ENCODE peak calls at places on chromosomes 12 and 14, in five cellular contexts. R, K, W, F and T are unnamed samples.

GRCh38 chr12:69623970-69624369 is 13.3 kb upstream of the LRRC10 start:
- DNase-seq in R (peak), K (no peak), W (no peak), F (no peak), T (no peak)

GRCh38 chr14:58106446-58106845 is 45.6 kb downstream of the ARMH4 start:
- DNase-seq in R (no peak), K (no peak), W (no peak), F (no peak), T (no peak)

GRCh38 chr12:98513379-98514318 is 1.7 kb upstream of the TMPO start:
- DNase-seq in R (no peak), K (no peak), W (no peak), F (no peak), T (no peak)

GRCh38 chr12:49068879-49069506 is 786 bp downstream of the RHEBL1 start:
- DNase-seq in R (no peak), K (no peak), W (no peak), F (no peak), T (no peak)

GRCh38 chr14:104181761-104182530 is 43.6 kb downstream of the KIF26A start:
- DNase-seq in R (no peak), K (no peak), W (no peak), F (no peak), T (no peak)

GRCh38 chr12:15225136-15225535 is 3.9 kb upstream of the RERG start:
- DNase-seq in R (no peak), K (no peak), W (no peak), F (no peak), T (no peak)

GRCh38 chr12:34398706-34399630 is 376.7 kb downstream of the ALG10 start:
- DNase-seq in R (peak), K (peak), W (no peak), F (no peak), T (no peak)

GRCh38 chr12:122459211-122459610 is 36.7 kb upstream of the CLIP1 start:
- DNase-seq in R (no peak), K (no peak), W (no peak), F (no peak), T (no peak)

GRCh38 chr12:49874142-49874897 is 29.4 kb downstream of the FAIM2 start:
- DNase-seq in R (no peak), K (no peak), W (no peak), F (no peak), T (no peak)

GRCh38 chr12:130714591-130715149 is 1.4 kb downstream of the RIMBP2 start:
- DNase-seq in R (no peak), K (no peak), W (no peak), F (no peak), T (no peak)

GRCh38 chr12:52494100-52494499 is 1.0 kb upstream of the KRT6A start:
- DNase-seq in R (no peak), K (no peak), W (no peak), F (no peak), T (no peak)

GRCh38 chr12:107396991-107397390 is 288.6 kb upstream of the PWP1 start:
- DNase-seq in R (no peak), K (no peak), W (no peak), F (no peak), T (no peak)

GRCh38 chr14:54815531-54815930 is 87.1 kb downstream of the GCH1 start:
- DNase-seq in R (no peak), K (no peak), W (no peak), F (no peak), T (no peak)

GRCh38 chr14:63632932-63633514 is 8.6 kb downstream of the WDR89 start:
- DNase-seq in R (no peak), K (no peak), W (no peak), F (no peak), T (no peak)

GRCh38 chr14:22226381-22226780 is 362.6 kb downstream of the DAD1 start:
- DNase-seq in R (no peak), K (no peak), W (no peak), F (no peak), T (no peak)

GRCh38 chr14:89922549-89922907 is 32.0 kb downstream of the EFCAB11 start:
- DNase-seq in R (no peak), K (no peak), W (no peak), F (no peak), T (no peak)

GRCh38 chr12:111792155-111792876 is 25.6 kb downstream of the ALDH2 start:
- DNase-seq in R (peak), K (no peak), W (no peak), F (no peak), T (no peak)

GRCh38 chr14:64510825-64511679 is 6.5 kb downstream of the ZBTB1 start:
- DNase-seq in R (no peak), K (peak), W (peak), F (peak), T (peak)

GRCh38 chr12:85424581-85425348 is 144.7 kb downstream of the ALX1 start:
- DNase-seq in R (no peak), K (no peak), W (no peak), F (no peak), T (no peak)

GRCh38 chr12:123713398-123714301 is 1.5 kb downstream of the ATP6V0A2 start:
- DNase-seq in R (no peak), K (no peak), W (no peak), F (no peak), T (no peak)

GRCh38 chr12:69108024-69108423 is 131.3 kb upstream of the CPSF6 start:
- DNase-seq in R (no peak), K (no peak), W (no peak), F (no peak), T (no peak)

GRCh38 chr12:113271853-113272561 is 50.7 kb downstream of the TPCN1 start:
- DNase-seq in R (peak), K (no peak), W (no peak), F (no peak), T (no peak)

GRCh38 chr12:130715996-130716917 is at the start of gene RIMBP2:
- DNase-seq in R (no peak), K (no peak), W (peak), F (no peak), T (no peak)

GRCh38 chr12:69779928-69780327 is 41.3 kb downstream of the RAB3IP start:
- DNase-seq in R (no peak), K (no peak), W (no peak), F (no peak), T (no peak)

GRCh38 chr14:78178971-78179370 is 8.8 kb downstream of the NRXN3 start:
- DNase-seq in R (no peak), K (no peak), W (no peak), F (no peak), T (no peak)

GRCh38 chr12:57838594-57839302 is 7.8 kb downstream of the CTDSP2 start:
- DNase-seq in R (no peak), K (no peak), W (no peak), F (no peak), T (no peak)

GRCh38 chr12:95633049-95633545 is 81.8 kb upstream of the USP44 start:
- DNase-seq in R (no peak), K (no peak), W (no peak), F (no peak), T (no peak)

GRCh38 chr12:49097381-49097780 is 2.8 kb upstream of the DHH start:
- DNase-seq in R (no peak), K (no peak), W (no peak), F (no peak), T (no peak)

GRCh38 chr14:26199599-26200370 is 398.0 kb downstream of the NOVA1 start:
- DNase-seq in R (no peak), K (no peak), W (no peak), F (no peak), T (no peak)

GRCh38 chr14:105908481-105908911 is 382.1 kb downstream of the TMEM121 start:
- DNase-seq in R (no peak), K (no peak), W (no peak), F (no peak), T (no peak)

GRCh38 chr14:92322516-92322915 is 449 bp upstream of the SLC24A4 start:
- DNase-seq in R (no peak), K (no peak), W (no peak), F (no peak), T (no peak)

GRCh38 chr14:71908141-71908540 is 24.1 kb upstream of the RGS6 start:
- DNase-seq in R (no peak), K (no peak), W (no peak), F (no peak), T (no peak)

GRCh38 chr14:30389134-30389900 is 169.6 kb upstream of the G2E3 start:
- DNase-seq in R (peak), K (no peak), W (no peak), F (no peak), T (no peak)

GRCh38 chr12:66203820-66204219 is 14.8 kb downstream of the IRAK3 start:
- DNase-seq in R (no peak), K (no peak), W (no peak), F (no peak), T (no peak)

GRCh38 chr12:117564885-117565284 is 203.5 kb upstream of the NOS1 start:
- DNase-seq in R (no peak), K (no peak), W (no peak), F (no peak), T (no peak)

GRCh38 chr14:99415496-99416281 is 65.0 kb downstream of the SETD3 start:
- DNase-seq in R (no peak), K (peak), W (peak), F (peak), T (peak)